ENCODE peak calls at places on chromosomes 3 and 15, in seven cellular contexts. Z is IMR-90, N is K562, W is heart left ventricle, L is breast epithelium, C is ovary, M is uterus. F is an unnamed sample.
A peak's percentile ranks its signal among the peaks of the same experiment; 100 is the strongest.

GRCh38 chr3:139534444-139534812 is 5.1 kb downstream of the RBP1 start:
- DNase-seq in Z (peak; percentile 94), N (no peak), W (no peak), L (no peak), C (peak; percentile 39), M (peak; percentile 61), F (no peak)

GRCh38 chr15:62559049-62559733 is 394.1 kb upstream of the C2CD4B start:
- DNase-seq in Z (peak; percentile 37), N (no peak), W (no peak), L (no peak), C (peak; percentile 51), M (peak; percentile 64), F (no peak)

GRCh38 chr3:98731720-98732238 is 31.4 kb upstream of the ST3GAL6 start:
- DNase-seq in Z (no peak), N (no peak), W (no peak), L (no peak), C (no peak), M (no peak), F (no peak)

GRCh38 chr3:101009386-101009785 is 16.2 kb upstream of the ABI3BP start:
- DNase-seq in Z (peak; percentile 51), N (no peak), W (no peak), L (no peak), C (no peak), M (no peak), F (no peak)

GRCh38 chr3:52090131-52090548 is 33.8 kb upstream of the DUSP7 start:
- DNase-seq in Z (peak; percentile 92), N (no peak), W (peak; percentile 60), L (no peak), C (no peak), M (peak; percentile 72), F (peak; percentile 54)

GRCh38 chr3:161203485-161204098 is 17.5 kb upstream of the NMD3 start:
- DNase-seq in Z (no peak), N (no peak), W (no peak), L (no peak), C (no peak), M (no peak), F (no peak)

GRCh38 chr3:100086401-100086800 is 27.9 kb downstream of the FILIP1L start:
- DNase-seq in Z (no peak), N (no peak), W (no peak), L (no peak), C (no peak), M (no peak), F (no peak)

GRCh38 chr3:52786330-52787215 is 8.0 kb upstream of the ITIH3 start:
- DNase-seq in Z (no peak), N (no peak), W (peak; percentile 49), L (peak; percentile 20), C (no peak), M (no peak), F (peak; percentile 49)

GRCh38 chr15:70417536-70417935 is 319.8 kb upstream of the TLE3 start:
- DNase-seq in Z (no peak), N (no peak), W (no peak), L (no peak), C (no peak), M (no peak), F (no peak)

GRCh38 chr15:40430271-40430805 is 10.4 kb upstream of the BAHD1 start:
- DNase-seq in Z (peak; percentile 11), N (peak; percentile 65), W (no peak), L (no peak), C (no peak), M (no peak), F (no peak)

GRCh38 chr3:11475324-11475723 is 168.4 kb downstream of the VGLL4 start:
- DNase-seq in Z (no peak), N (no peak), W (no peak), L (no peak), C (no peak), M (no peak), F (no peak)

GRCh38 chr3:125125822-125126245 is 70.0 kb upstream of the HEG1 start:
- DNase-seq in Z (peak; percentile 95), N (no peak), W (no peak), L (no peak), C (no peak), M (no peak), F (no peak)

GRCh38 chr15:81653259-81653658 is 279.2 kb upstream of the TMC3 start:
- DNase-seq in Z (no peak), N (no peak), W (no peak), L (no peak), C (no peak), M (no peak), F (no peak)

GRCh38 chr15:66830358-66830757 is 128.3 kb downstream of the SMAD6 start:
- DNase-seq in Z (peak; percentile 72), N (no peak), W (no peak), L (no peak), C (peak; percentile 6), M (no peak), F (no peak)

GRCh38 chr3:38245930-38246329 is 19.7 kb upstream of the SLC22A13 start:
- DNase-seq in Z (no peak), N (no peak), W (no peak), L (no peak), C (no peak), M (no peak), F (no peak)

GRCh38 chr15:96585634-96586386 is 255.3 kb downstream of the NR2F2 start:
- DNase-seq in Z (peak; percentile 6), N (no peak), W (no peak), L (no peak), C (no peak), M (no peak), F (no peak)

GRCh38 chr15:100108846-100109245 is 232.9 kb downstream of the ADAMTS17 start:
- DNase-seq in Z (no peak), N (no peak), W (no peak), L (no peak), C (peak; percentile 9), M (peak; percentile 8), F (peak; percentile 61)

GRCh38 chr3:121894191-121894990 is at the start of gene SLC15A2:
- DNase-seq in Z (no peak), N (no peak), W (no peak), L (no peak), C (no peak), M (no peak), F (no peak)

GRCh38 chr15:74337146-74337545 is 30.3 kb downstream of the CYP11A1 start:
- DNase-seq in Z (no peak), N (no peak), W (no peak), L (no peak), C (no peak), M (no peak), F (peak; percentile 42)

GRCh38 chr15:99704444-99704838 is 28.8 kb downstream of the LYSMD4 start:
- DNase-seq in Z (peak; percentile 90), N (peak; percentile 59), W (no peak), L (no peak), C (no peak), M (no peak), F (no peak)

GRCh38 chr15:43508421-43508820 is 9.0 kb upstream of the MAP1A start:
- DNase-seq in Z (no peak), N (no peak), W (no peak), L (no peak), C (no peak), M (no peak), F (no peak)

GRCh38 chr15:43509923-43510229 is 7.5 kb upstream of the MAP1A start:
- DNase-seq in Z (no peak), N (no peak), W (no peak), L (no peak), C (no peak), M (no peak), F (no peak)

GRCh38 chr15:43511012-43511885 is 6.2 kb upstream of the MAP1A start:
- DNase-seq in Z (no peak), N (peak; percentile 25), W (no peak), L (no peak), C (no peak), M (no peak), F (no peak)

GRCh38 chr15:43509002-43509922 is 8.1 kb upstream of the MAP1A start:
- DNase-seq in Z (no peak), N (no peak), W (no peak), L (no peak), C (no peak), M (peak; percentile 51), F (no peak)

GRCh38 chr15:43510230-43511011 is 7.0 kb upstream of the MAP1A start:
- DNase-seq in Z (peak; percentile 98), N (peak; percentile 97), W (peak; percentile 99), L (peak; percentile 93), C (peak; percentile 98), M (peak; percentile 98), F (peak; percentile 100)
- TF ChIP-seq POLR2A in Z (peak; percentile 35), N (peak; percentile 86), W (peak; percentile 57), L (no peak), C (peak; percentile 73), M (peak; percentile 76), F (no peak)

DNA sequence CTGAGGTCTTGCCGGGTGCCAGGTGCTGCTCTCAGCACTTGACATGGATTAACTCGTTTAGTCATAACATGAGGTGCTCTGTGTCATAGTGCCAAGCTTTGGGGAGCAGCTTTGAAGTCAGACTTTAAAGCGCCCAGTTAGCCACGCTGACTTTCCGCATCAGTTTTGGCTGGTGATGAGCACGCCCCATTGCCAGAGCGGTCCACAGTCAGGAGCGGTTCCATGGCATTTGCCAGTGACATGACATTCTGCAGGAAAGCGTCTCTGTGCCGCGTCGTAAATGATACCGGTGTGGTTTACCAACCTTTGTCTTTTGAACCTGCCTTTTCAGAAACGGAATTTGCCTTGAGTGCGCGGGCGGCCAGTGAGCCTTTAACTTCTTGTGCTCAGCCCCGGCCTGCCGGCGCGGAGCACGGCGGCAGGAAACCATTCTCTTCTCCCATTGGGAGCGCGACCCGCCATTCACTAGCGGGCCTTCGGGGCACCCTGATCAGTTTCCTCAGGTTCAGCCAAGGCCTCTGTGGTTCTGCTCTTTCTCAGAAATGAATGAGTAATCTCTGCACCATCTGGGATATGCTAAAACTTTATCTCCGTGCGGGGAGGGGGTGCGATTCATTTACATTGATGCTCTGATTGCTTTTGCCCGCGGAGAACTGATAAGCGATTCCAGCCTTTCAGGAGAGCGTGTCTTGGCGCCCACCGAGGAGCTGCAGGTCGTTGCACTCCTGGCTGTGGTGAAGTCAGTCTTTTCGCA is 1.7 kb upstream of the SLC2A2 start:
- DNase-seq in Z (peak; percentile 92), N (no peak), W (peak; percentile 74), L (no peak), C (peak; percentile 65), M (peak; percentile 47), F (no peak)
- H3K4me3 ChIP-seq in Z (peak overlapping the region; percentile 20), N (no peak overlapping the region), W (peak overlapping the region; percentile 53), L (peak overlapping the region; percentile 25), C (peak overlapping the region; percentile 15), M (peak overlapping the region; percentile 23), F (peak overlapping the region; percentile 48)

DNA sequence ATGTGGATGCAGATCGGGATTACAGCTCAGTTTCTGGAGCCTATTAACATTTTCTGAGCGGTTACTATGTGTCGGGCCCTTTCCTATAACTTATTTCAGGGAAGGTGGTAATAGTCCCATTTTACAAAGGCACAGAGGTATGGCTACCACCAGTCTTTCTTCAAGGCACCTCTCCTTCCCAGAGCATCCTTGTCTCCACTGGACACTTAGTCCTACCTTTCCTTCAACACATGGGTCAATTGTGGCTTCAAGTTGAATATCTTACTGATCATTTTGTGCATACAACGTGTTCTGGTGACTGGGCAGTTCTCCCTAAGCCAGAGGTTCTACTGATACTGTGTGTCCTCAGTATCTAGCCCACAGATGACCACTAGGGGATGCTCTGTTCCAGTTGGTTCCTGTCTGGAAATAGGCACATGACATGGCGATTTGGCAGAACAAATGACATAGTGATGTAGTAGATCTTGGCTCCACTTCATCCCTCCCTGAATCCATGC is 60.7 kb upstream of the CMTM8 start:
- DNase-seq in Z (peak; percentile 47), N (peak; percentile 80), W (no peak), L (no peak), C (no peak), M (peak; percentile 22), F (no peak)
- TF ChIP-seq POLR2A in Z (no peak), N (no peak), W (no peak), L (no peak), C (no peak), M (no peak), F (no peak)

GRCh38 chr15:80151576-80151975 is 1.2 kb upstream of the FAH start:
- DNase-seq in Z (no peak), N (no peak), W (no peak), L (no peak), C (no peak), M (no peak), F (no peak)
- H3K4me3 ChIP-seq in Z (no peak overlapping the region), N (peak overlapping the region; percentile 47), W (no peak overlapping the region), L (no peak overlapping the region), C (peak overlapping the region; percentile 73), M (no peak overlapping the region), F (no peak overlapping the region)